ENCODE peak calls at places on chromosomes 13 and 19, in seven cellular contexts. J is GM18507; Z is AG09319; S is activated CD4-positive, alpha-beta T cell treated with anti-CD3 and anti-CD28 coated beads, Interleukin-2, amount 50 U/mL, for 1 hour; P is activated naive CD8-positive, alpha-beta T cell treated with anti-CD3 and anti-CD28 coated beads, Interleukin-2, amount 50 U/mL, for 16 hours; K is AML-193; M is mucosa of descending colon. W is an unnamed sample.

GRCh38 chr13:33199282-33199850 is 86.2 kb downstream of the STARD13 start:
- DNase-seq in M (no peak), J (no peak), Z (no peak), P (no peak), K (no peak), S (no peak), W (no peak)

GRCh38 chr19:40623403-40624239 is 22.5 kb downstream of the LTBP4 start:
- DNase-seq in M (peak), J (no peak), Z (no peak), S (no peak), K (no peak), P (no peak), W (no peak)

GRCh38 chr13:19862511-19863313 is 737 bp downstream of the ZMYM5 start:
- DNase-seq in P (no peak), S (peak), J (no peak), Z (no peak), M (peak), K (peak), W (no peak)

GRCh38 chr13:73715114-73715909 is 418.9 kb downstream of the KLF12 start:
- DNase-seq in K (no peak), S (peak), J (no peak), M (no peak), Z (no peak), P (no peak), W (no peak)

GRCh38 chr19:42652021-42652420 is 57.3 kb upstream of the CEACAM8 start:
- DNase-seq in M (no peak), K (no peak), P (no peak), Z (no peak), S (no peak), J (no peak), W (no peak)

GRCh38 chr19:5593245-5593962 is 25.7 kb upstream of the TINCR start:
- DNase-seq in M (no peak), Z (no peak), P (no peak), K (no peak), J (no peak), S (no peak), W (no peak)

GRCh38 chr13:98632971-98633370 is 56.1 kb upstream of the STK24 start:
- DNase-seq in M (no peak), J (no peak), K (peak), Z (no peak), P (no peak), S (no peak), W (no peak)

GRCh38 chr13:59776924-59777690 is 386.6 kb downstream of the DIAPH3 start:
- DNase-seq in M (no peak), J (no peak), P (no peak), Z (no peak), K (no peak), S (no peak), W (peak)

GRCh38 chr19:32997716-32998355 is 25.8 kb downstream of the FAAP24 start:
- DNase-seq in J (no peak), Z (no peak), P (no peak), M (no peak), S (no peak), K (no peak), W (no peak)